ENCODE peak calls at places on chromosomes 2 and 18, in four cellular contexts. U is aorta, R is body of pancreas, F is left ventricle myocardium inferior. K is an unnamed sample. For H3K4me1 and H3K27me3, the result is how much of the 10 kb centered on the place peaks cover.

GRCh38 chr18:23106575-23106974 is 28.7 kb upstream of the CABLES1 start:
- DNase-seq in U (peak), F (no peak), R (no peak), K (peak)

GRCh38 chr2:121049141-121049540 is 235.9 kb downstream of the TFCP2L1 start:
- DNase-seq in F (no peak), R (no peak), U (no peak), K (no peak)

GRCh38 chr2:221124542-221125235 is 447.4 kb downstream of the EPHA4 start:
- DNase-seq in F (no peak), U (no peak), R (no peak), K (no peak)

GRCh38 chr2:96103388-96103705 is 13.0 kb downstream of the ADRA2B start:
- DNase-seq in F (no peak), R (peak), U (peak), K (no peak)

GRCh38 chr2:26870585-26871095 is 22.7 kb downstream of the DPYSL5 start:
- DNase-seq in R (no peak), U (no peak), F (no peak), K (no peak)

GRCh38 chr18:42047721-42048120 is 92.7 kb downstream of the PIK3C3 start:
- DNase-seq in R (no peak), U (no peak), F (no peak), K (no peak)

GRCh38 chr2:44745922-44746321 is 195.6 kb upstream of the SIX3 start:
- DNase-seq in U (no peak), R (no peak), F (no peak), K (no peak)

GRCh38 chr2:133557624-133558023 is 10.6 kb downstream of the NCKAP5 start:
- DNase-seq in U (no peak), F (no peak), R (no peak), K (no peak)

GRCh38 chr2:130826821-130827501 is 9.8 kb upstream of the ARHGEF4 start:
- DNase-seq in F (no peak), R (no peak), U (no peak), K (no peak)

GRCh38 chr2:177246000-177246399 is 18.5 kb downstream of the NFE2L2 start:
- DNase-seq in U (no peak), F (no peak), R (no peak), K (no peak)

GRCh38 chr2:189580662-189581353 is at the start of gene SLC40A1:
- DNase-seq in F (peak), R (peak), U (peak), K (peak)

GRCh38 chr2:25684577-25684976 is 11.2 kb upstream of the DTNB start:
- DNase-seq in R (no peak), U (no peak), F (no peak), K (no peak)

GRCh38 chr2:161172901-161173540 is 12.8 kb downstream of the TANK start:
- DNase-seq in F (no peak), R (no peak), U (no peak), K (no peak)

GRCh38 chr2:60549250-60550150 is 4.0 kb downstream of the BCL11A start:
- DNase-seq in U (no peak), R (peak), F (peak), K (no peak)

GRCh38 chr18:50093366-50093765 is 101.6 kb downstream of the MYO5B start:
- DNase-seq in U (no peak), R (no peak), F (no peak), K (no peak)

GRCh38 chr2:132037527-132038178 is 124.1 kb downstream of the ANKRD30BL start:
- DNase-seq in F (no peak), R (peak), U (peak), K (peak)

GRCh38 chr2:120984046-120984445 is 248.4 kb downstream of the GLI2 start:
- DNase-seq in R (no peak), U (no peak), F (no peak), K (no peak)

GRCh38 chr2:102848366-102848839 is 86.6 kb downstream of the TMEM182 start:
- DNase-seq in U (peak), R (peak), F (peak), K (peak)

GRCh38 chr2:120703330-120703994 is 32.2 kb upstream of the GLI2 start:
- DNase-seq in R (no peak), U (no peak), F (no peak), K (no peak)

GRCh38 chr2:10542033-10542432 is 93.9 kb upstream of the ODC1 start:
- DNase-seq in R (no peak), U (no peak), F (no peak), K (no peak)

GRCh38 chr2:61011649-61012048 is 5.9 kb upstream of the PEX13 start:
- DNase-seq in F (no peak), R (no peak), U (no peak), K (no peak)

GRCh38 chr2:63926800-63927199 is 85.1 kb downstream of the UGP2 start:
- DNase-seq in U (no peak), F (no peak), R (no peak), K (no peak)

GRCh38 chr18:45361148-45361851 is 254.0 kb upstream of the SLC14A2 start:
- DNase-seq in R (no peak), F (no peak), U (no peak), K (no peak)

GRCh38 chr2:10668402-10669012 is 21.3 kb downstream of the NOL10 start:
- DNase-seq in R (no peak), F (no peak), U (no peak), K (peak)

GRCh38 chr2:54763636-54764291 is 40.3 kb downstream of the EML6 start:
- DNase-seq in U (no peak), R (no peak), F (no peak), K (peak)

GRCh38 chr18:26981373-26982082 is 116.0 kb upstream of the AQP4 start:
- DNase-seq in U (no peak), F (no peak), R (no peak), K (no peak)

GRCh38 chr18:23887493-23887892 is 127.1 kb upstream of the TTC39C start:
- DNase-seq in U (no peak), F (no peak), R (no peak), K (peak)

GRCh38 chr2:130963058-130963848 is 126.5 kb downstream of the ARHGEF4 start:
- DNase-seq in F (no peak), U (no peak), R (no peak), K (no peak)

GRCh38 chr18:23311346-23312103 is 141.6 kb upstream of the RIOK3 start:
- DNase-seq in U (peak), F (peak), R (no peak), K (no peak)

GRCh38 chr2:217980036-217980435 is 22.8 kb downstream of the TNS1 start:
- DNase-seq in F (no peak), R (peak), U (peak), K (no peak)

GRCh38 chr2:27264753-27265535 is 2.1 kb upstream of the SLC30A3 start:
- DNase-seq in U (peak), F (peak), R (peak), K (peak)

GRCh38 chr2:20080839-20081348 is 29.5 kb upstream of the LAPTM4A start:
- DNase-seq in R (no peak), F (no peak), U (no peak), K (no peak)

GRCh38 chr2:10188211-10188610 is 65.7 kb downstream of the RRM2 start:
- DNase-seq in R (no peak), U (no peak), F (no peak), K (peak)

GRCh38 chr2:178627401-178627800 is 147.1 kb downstream of the PLEKHA3 start:
- DNase-seq in R (no peak), U (no peak), F (no peak), K (no peak)
- H3K4me1 ChIP-seq in R (under half), U (under half), F (half or more), K (under half)

GRCh38 chr2:216692636-216693413 is 2.5 kb downstream of the IGFBP5 start:
- DNase-seq in F (peak), R (peak), U (peak), K (peak)

GRCh38 chr2:216690451-216691209 is 4.7 kb downstream of the IGFBP5 start:
- DNase-seq in R (no peak), F (no peak), U (peak), K (no peak)

GRCh38 chr2:216689397-216689796 is 6.0 kb downstream of the IGFBP5 start:
- DNase-seq in U (no peak), F (no peak), R (no peak), K (no peak)

GRCh38 chr2:216693414-216694100 is 1.8 kb downstream of the IGFBP5 start:
- DNase-seq in U (no peak), F (no peak), R (no peak), K (no peak)

GRCh38 chr2:216691210-216691741 is 4.1 kb downstream of the IGFBP5 start:
- DNase-seq in U (peak), F (peak), R (peak), K (no peak)
- H3K27me3 ChIP-seq in U (under half), F (under half), R (under half), K (under half)

GRCh38 chr2:226761195-226761583 is 38.4 kb downstream of the IRS1 start:
- DNase-seq in F (no peak), U (no peak), R (no peak), K (no peak)

GRCh38 chr2:226760412-226761194 is 39.0 kb downstream of the IRS1 start:
- DNase-seq in U (no peak), R (no peak), F (no peak), K (peak)

GRCh38 chr2:226766352-226767055 is 33.1 kb downstream of the IRS1 start:
- DNase-seq in R (no peak), F (no peak), U (no peak), K (no peak)

GRCh38 chr2:226759768-226760167 is 39.9 kb downstream of the IRS1 start:
- DNase-seq in R (no peak), U (no peak), F (no peak), K (no peak)

GRCh38 chr2:226763320-226763719 is 36.3 kb downstream of the IRS1 start:
- DNase-seq in F (no peak), U (no peak), R (no peak), K (no peak)
- H3K4me3 ChIP-seq in F (no peak), U (no peak), R (no peak), K (no peak)

DNA sequence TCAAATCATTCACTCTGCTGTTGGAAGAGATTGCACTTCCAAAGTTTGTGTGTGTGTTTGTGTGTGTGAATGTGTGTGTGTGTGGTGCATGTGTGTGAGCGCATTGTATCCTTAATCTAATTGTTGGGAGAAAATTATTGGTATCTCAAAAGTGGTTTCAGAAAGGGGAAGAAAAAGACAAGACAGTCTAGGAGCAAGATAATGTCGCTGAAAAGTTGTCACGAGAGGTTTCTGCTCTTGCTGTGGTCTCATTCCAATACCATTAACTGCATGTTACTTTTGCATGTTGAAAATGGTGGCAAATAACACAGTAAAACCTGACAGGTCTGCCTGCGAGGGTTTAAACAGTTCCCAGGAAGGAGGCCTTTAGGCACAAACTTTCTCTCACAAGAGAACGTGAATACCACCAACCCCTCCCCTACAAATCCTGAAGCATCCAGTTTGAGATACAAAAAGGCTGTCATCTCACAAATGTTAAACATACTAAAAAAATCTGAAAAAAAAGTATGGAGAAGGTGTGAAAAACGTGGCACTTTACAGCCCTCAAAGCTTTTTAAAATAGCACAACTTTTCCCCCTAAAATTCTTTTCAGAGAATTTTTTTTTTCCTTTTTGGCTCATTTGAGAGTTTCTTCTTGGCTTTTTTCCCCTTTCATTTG is 10.2 kb downstream of the ZEB2 start:
- DNase-seq in R (no peak), U (no peak), F (no peak), K (no peak)
- H3K4me1 ChIP-seq in R (under half), U (under half), F (half or more), K (under half)

GRCh38 chr2:104864751-104865470 is 11.0 kb downstream of the POU3F3 start:
- DNase-seq in F (no peak), U (no peak), R (no peak), K (no peak)

GRCh38 chr2:104864280-104864599 is 10.3 kb downstream of the POU3F3 start:
- DNase-seq in U (no peak), F (no peak), R (no peak), K (no peak)

GRCh38 chr2:104862061-104862941 is 8.4 kb downstream of the POU3F3 start:
- DNase-seq in U (no peak), F (no peak), R (no peak), K (no peak)

GRCh38 chr2:104863585-104864279 is 9.8 kb downstream of the POU3F3 start:
- DNase-seq in F (no peak), R (no peak), U (no peak), K (no peak)

DNA sequence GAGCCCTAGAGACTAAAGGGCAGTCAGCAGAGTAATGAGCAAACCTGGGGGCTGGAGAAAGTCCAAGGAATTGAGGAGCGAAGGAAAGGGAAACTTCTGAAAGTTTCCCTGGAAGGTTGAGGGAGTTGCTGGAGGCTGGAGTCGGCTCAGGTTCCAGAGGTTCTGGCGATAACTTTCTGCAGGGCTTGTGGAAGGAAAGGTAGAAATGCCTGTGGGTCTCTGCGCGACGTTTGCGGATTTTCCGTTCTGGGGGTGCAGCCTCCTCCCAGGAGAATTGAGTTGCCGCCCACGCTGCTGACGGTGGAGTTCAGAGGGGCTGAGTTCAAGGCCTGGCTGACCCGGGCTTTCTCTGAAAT is 9.3 kb downstream of the POU3F3 start:
- DNase-seq in U (no peak), F (no peak), R (no peak), K (no peak)
- H3K27me3 ChIP-seq in U (under half), F (half or more), R (half or more), K (half or more)

GRCh38 chr2:32617790-32618189 is 10.1 kb upstream of the TTC27 start:
- DNase-seq in R (no peak), F (no peak), U (no peak), K (peak)
- H3K4me3 ChIP-seq in R (no peak), F (no peak), U (no peak), K (no peak)

GRCh38 chr2:30253873-30254691 is 22.7 kb downstream of the LBH start:
- DNase-seq in U (no peak), R (no peak), F (no peak), K (no peak)

GRCh38 chr2:30252723-30253688 is 21.7 kb downstream of the LBH start:
- DNase-seq in U (peak), R (peak), F (peak), K (peak)

GRCh38 chr2:30254692-30255015 is 23.3 kb downstream of the LBH start:
- DNase-seq in F (no peak), U (no peak), R (no peak), K (no peak)

GRCh38 chr2:30255466-30256408 is 24.4 kb downstream of the LBH start:
- DNase-seq in F (no peak), U (no peak), R (peak), K (peak)

DNA sequence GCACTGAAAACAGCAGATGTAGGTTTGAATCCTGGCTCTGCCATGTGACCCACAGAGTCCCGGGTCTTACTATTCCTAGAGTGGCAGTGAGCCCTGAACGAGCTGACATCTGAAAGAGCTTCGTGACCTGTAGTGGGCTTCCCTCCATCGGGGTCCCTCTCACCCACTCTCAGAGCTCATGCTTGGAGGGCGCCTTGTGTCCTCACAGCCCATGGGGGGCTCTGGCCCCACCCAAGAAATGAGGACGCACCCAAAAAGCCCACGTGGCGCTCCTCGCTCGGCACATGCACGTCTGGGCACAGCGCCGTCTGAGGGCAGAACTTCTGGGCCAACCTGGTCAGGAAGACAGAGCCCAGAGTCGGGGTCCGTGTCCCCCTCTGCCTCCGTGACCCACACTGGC is 23.7 kb downstream of the LBH start:
- DNase-seq in F (no peak), R (no peak), U (no peak), K (no peak)
- H3K4me1 ChIP-seq in F (half or more), R (half or more), U (under half), K (under half)

K was measured in small intestine.